ENCODE peak calls at places on chromosomes 16 and 17, in nine cellular contexts. J is left ventricle myocardium inferior; P is uterus; O is esophagus squamous epithelium; F is neuronal stem cell; N is CD4-positive, CD25-positive, alpha-beta regulatory T cell; R is PC-3; C is effector memory CD4-positive, alpha-beta T cell; K is esophagus muscularis mucosa. B is an unnamed sample. For H3K4me1, the result is how much of the 10 kb centered on the place peaks cover.

GRCh38 chr17:8572767-8573166 is 57.8 kb downstream of the MYH10 start:
- DNase-seq in J (no peak), P (no peak), O (no peak), F (no peak), N (no peak), R (no peak), C (no peak), K (no peak), B (no peak)

GRCh38 chr17:33080091-33080490 is 88.4 kb downstream of the SPACA3 start:
- DNase-seq in J (no peak), P (no peak), O (no peak), F (no peak), N (no peak), R (no peak), C (no peak), K (no peak), B (no peak)

GRCh38 chr16:13492046-13492445 is 427.9 kb upstream of the ERCC4 start:
- DNase-seq in J (no peak), P (no peak), O (no peak), F (no peak), N (no peak), R (no peak), C (no peak), K (no peak), B (no peak)

GRCh38 chr17:27569884-27570577 is 61.0 kb upstream of the LGALS9 start:
- DNase-seq in J (no peak), P (no peak), O (no peak), F (no peak), N (no peak), R (no peak), C (no peak), K (no peak), B (peak)

GRCh38 chr16:9316615-9317014 is 225.2 kb downstream of the HAPSTR1 start:
- DNase-seq in J (no peak), P (no peak), O (no peak), F (no peak), N (no peak), R (no peak), C (no peak), K (no peak), B (no peak)

GRCh38 chr16:9567674-9568073 is 476.2 kb downstream of the HAPSTR1 start:
- DNase-seq in J (no peak), P (no peak), O (no peak), F (no peak), N (no peak), R (no peak), C (no peak), K (no peak), B (no peak)

GRCh38 chr16:16982614-16983013 is 488.1 kb downstream of the XYLT1 start:
- DNase-seq in J (no peak), P (no peak), O (no peak), F (no peak), N (no peak), R (no peak), C (no peak), K (no peak), B (no peak)

GRCh38 chr17:43782903-43783462 is 2.7 kb downstream of the CFAP97D1 start:
- DNase-seq in J (no peak), P (no peak), O (no peak), F (no peak), N (no peak), R (no peak), C (no peak), K (no peak), B (no peak)

GRCh38 chr17:48814504-48814903 is 2.5 kb downstream of the TTLL6 start:
- DNase-seq in J (peak), P (no peak), O (no peak), F (peak), N (peak), R (peak), C (peak), K (no peak), B (no peak)

GRCh38 chr17:13939222-13939621 is 130.1 kb upstream of the COX10 start:
- DNase-seq in J (no peak), P (no peak), O (no peak), F (no peak), N (no peak), R (peak), C (no peak), K (no peak), B (no peak)

GRCh38 chr16:72743011-72743761 is 304.7 kb downstream of the ZFHX3 start:
- DNase-seq in J (no peak), P (no peak), O (no peak), F (no peak), N (no peak), R (no peak), C (no peak), K (no peak), B (no peak)

GRCh38 chr17:539766-540165 is 174.9 kb downstream of the VPS53 start:
- DNase-seq in J (no peak), P (no peak), O (no peak), F (no peak), N (no peak), R (no peak), C (no peak), K (no peak), B (no peak)

GRCh38 chr16:72124761-72125634 is 31.4 kb downstream of the DHX38 start:
- DNase-seq in J (peak), P (peak), O (no peak), F (peak), N (peak), R (peak), C (peak), K (no peak), B (peak)

GRCh38 chr16:8804313-8804712 is 6.7 kb downstream of the PMM2 start:
- DNase-seq in J (no peak), P (no peak), O (no peak), F (no peak), N (no peak), R (no peak), C (no peak), K (no peak), B (no peak)

GRCh38 chr17:17391575-17392370 is 85.0 kb upstream of the MED9 start:
- DNase-seq in J (no peak), P (no peak), O (no peak), F (no peak), N (peak), R (peak), C (peak), K (no peak), B (no peak)

GRCh38 chr16:66274335-66275110 is 92.0 kb upstream of the CDH5 start:
- DNase-seq in J (no peak), P (no peak), O (no peak), F (no peak), N (no peak), R (peak), C (no peak), K (no peak), B (no peak)

GRCh38 chr17:48954300-48954755 is 9.7 kb upstream of the SNF8 start:
- DNase-seq in J (no peak), P (no peak), O (no peak), F (peak), N (no peak), R (peak), C (no peak), K (no peak), B (no peak)

GRCh38 chr17:77186141-77186604 is 45.4 kb downstream of the SEC14L1 start:
- DNase-seq in J (peak), P (no peak), O (no peak), F (no peak), N (no peak), R (no peak), C (no peak), K (no peak), B (no peak)

GRCh38 chr16:70715860-70716357 is 30.1 kb upstream of the MTSS2 start:
- DNase-seq in J (no peak), P (no peak), O (no peak), F (no peak), N (no peak), R (peak), C (no peak), K (no peak), B (no peak)

GRCh38 chr16:67628216-67628615 is 16.7 kb upstream of the CARMIL2 start:
- DNase-seq in J (no peak), P (no peak), O (no peak), F (no peak), N (no peak), R (no peak), C (no peak), K (no peak), B (no peak)

GRCh38 chr17:57257911-57258885 is 1.9 kb downstream of the MSI2 start:
- DNase-seq in J (no peak), P (no peak), O (no peak), F (peak), N (no peak), R (peak), C (no peak), K (no peak), B (no peak)

GRCh38 chr16:67312450-67313118 is 14.0 kb downstream of the KCTD19 start:
- DNase-seq in J (no peak), P (no peak), O (no peak), F (no peak), N (no peak), R (peak), C (no peak), K (no peak), B (no peak)

GRCh38 chr17:41976142-41976768 is 9.7 kb downstream of the CNP start:
- DNase-seq in J (no peak), P (no peak), O (no peak), F (no peak), N (no peak), R (no peak), C (no peak), K (no peak), B (peak)

GRCh38 chr16:89314858-89315257 is 97.4 kb downstream of the ZNF778 start:
- DNase-seq in J (no peak), P (no peak), O (no peak), F (no peak), N (no peak), R (no peak), C (no peak), K (no peak), B (no peak)
- H3K4me1 ChIP-seq in J (half or more), P (under half), O (half or more), F (under half), N (half or more), R (half or more), C (half or more), K (half or more), B (half or more)

GRCh38 chr17:29595943-29596774 is 3.2 kb downstream of the ANKRD13B start:
- DNase-seq in J (no peak), P (peak), O (no peak), F (no peak), N (no peak), R (no peak), C (no peak), K (no peak), B (peak)
- H3K4me1 ChIP-seq in J (half or more), P (under half), O (half or more), F (under half), N (under half), R (under half), C (under half), K (under half), B (under half)

GRCh38 chr16:19524866-19525723 is 1.4 kb downstream of the CCP110 start:
- DNase-seq in J (no peak), P (no peak), O (no peak), F (peak), N (no peak), R (no peak), C (no peak), K (no peak), B (no peak)

GRCh38 chr16:19523184-19523558 is 571 bp upstream of the CCP110 start:
- DNase-seq in J (no peak), P (peak), O (no peak), F (no peak), N (no peak), R (no peak), C (no peak), K (no peak), B (peak)

GRCh38 chr16:19524356-19524865 is 669 bp downstream of the CCP110 start:
- DNase-seq in J (no peak), P (no peak), O (no peak), F (peak), N (peak), R (no peak), C (no peak), K (no peak), B (no peak)

GRCh38 chr16:19522369-19523159 is 666 bp upstream of the GDE1 start:
- DNase-seq in J (no peak), P (no peak), O (no peak), F (peak), N (no peak), R (peak), C (no peak), K (no peak), B (no peak)

GRCh38 chr16:19523559-19524355 is at the start of gene CCP110:
- DNase-seq in J (peak), P (peak), O (peak), F (peak), N (peak), R (peak), C (peak), K (peak), B (peak)
- H3K4me1 ChIP-seq in J (half or more), P (under half), O (half or more), F (under half), N (under half), R (under half), C (under half), K (under half), B (half or more)

DNA sequence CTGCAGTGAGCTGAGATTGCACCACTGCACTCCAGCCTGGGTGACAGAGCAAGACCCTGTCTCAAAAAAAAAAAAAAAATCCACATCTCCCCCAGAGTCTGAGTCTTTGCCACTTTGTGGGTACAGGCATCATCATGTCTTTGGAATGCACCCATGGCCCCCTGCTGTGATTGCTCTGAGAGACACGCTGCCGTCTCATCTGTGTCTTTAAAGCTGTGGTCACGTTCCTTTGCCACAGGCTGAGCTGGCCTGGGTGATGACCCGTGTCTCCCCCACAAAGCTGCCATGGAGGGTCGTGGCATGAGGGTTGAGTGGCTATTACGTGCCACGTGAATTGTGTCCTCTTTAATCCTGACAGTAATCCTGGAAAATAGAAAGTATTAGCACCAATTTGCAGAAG is 20.2 kb downstream of the CRISPLD2 start:
- DNase-seq in J (no peak), P (no peak), O (no peak), F (no peak), N (no peak), R (peak), C (no peak), K (no peak), B (no peak)
- H3K4me1 ChIP-seq in J (half or more), P (under half), O (half or more), F (under half), N (under half), R (under half), C (under half), K (under half), B (under half)

GRCh38 chr17:67439269-67439668 is 62.2 kb downstream of the PITPNC1 start:
- DNase-seq in J (no peak), P (no peak), O (no peak), F (no peak), N (no peak), R (no peak), C (no peak), K (no peak), B (no peak)

GRCh38 chr17:67440311-67441051 is 63.4 kb downstream of the PITPNC1 start:
- DNase-seq in J (no peak), P (no peak), O (no peak), F (no peak), N (no peak), R (no peak), C (no peak), K (no peak), B (no peak)

GRCh38 chr17:67443931-67444597 is 67.0 kb downstream of the PITPNC1 start:
- DNase-seq in J (no peak), P (peak), O (no peak), F (no peak), N (no peak), R (no peak), C (no peak), K (no peak), B (no peak)

GRCh38 chr17:67441052-67441738 is 64.1 kb downstream of the PITPNC1 start:
- DNase-seq in J (no peak), P (peak), O (no peak), F (peak), N (peak), R (peak), C (peak), K (peak), B (no peak)

GRCh38 chr17:67442787-67443624 is 65.9 kb downstream of the PITPNC1 start:
- DNase-seq in J (no peak), P (peak), O (no peak), F (no peak), N (no peak), R (no peak), C (no peak), K (no peak), B (no peak)
- H3K4me1 ChIP-seq in J (half or more), P (under half), O (under half), F (under half), N (under half), R (under half), C (under half), K (under half), B (under half)

GRCh38 chr17:45409659-45410076 is 23.0 kb downstream of the ARHGAP27 start:
- DNase-seq in J (no peak), P (no peak), O (no peak), F (no peak), N (no peak), R (no peak), C (no peak), K (no peak), B (peak)
- H3K4me1 ChIP-seq in J (half or more), P (under half), O (half or more), F (under half), N (half or more), R (under half), C (under half), K (half or more), B (half or more)